ENCODE peak calls at places on chromosomes 2 and 18, in eight cellular contexts. One of them, this sample, is unnamed. For H3K9me3, the result is how much of the 10 kb centered on the place peaks cover.

GRCh38 chr2:173326806-173327205 is 27.9 kb upstream of the CDCA7 start:
- DNase-seq in esophagus squamous epithelium: no peak
- DNase-seq in fibroblast of lung: no peak
- DNase-seq in tibial artery: no peak
- DNase-seq in IMR-90: peak
- DNase-seq in aorta: no peak
- DNase-seq in PC-9: no peak
- DNase-seq in right cardiac atrium: no peak
- DNase-seq in this sample: no peak

GRCh38 chr2:52269696-52270485 is 1238.0 kb upstream of the NRXN1 start:
- DNase-seq in IMR-90: peak
- DNase-seq in aorta: no peak
- DNase-seq in fibroblast of lung: peak
- DNase-seq in PC-9: no peak
- DNase-seq in esophagus squamous epithelium: no peak
- DNase-seq in right cardiac atrium: no peak
- DNase-seq in tibial artery: no peak
- DNase-seq in this sample: no peak

GRCh38 chr2:28394331-28394877 is 1.7 kb downstream of the FOSL2 start:
- DNase-seq in IMR-90: peak
- DNase-seq in fibroblast of lung: peak
- DNase-seq in esophagus squamous epithelium: no peak
- DNase-seq in right cardiac atrium: peak
- DNase-seq in PC-9: peak
- DNase-seq in aorta: peak
- DNase-seq in tibial artery: peak
- DNase-seq in this sample: no peak

GRCh38 chr2:31136732-31137131 is 1.5 kb downstream of the GALNT14 start:
- DNase-seq in aorta: no peak
- DNase-seq in tibial artery: no peak
- DNase-seq in IMR-90: no peak
- DNase-seq in fibroblast of lung: no peak
- DNase-seq in PC-9: no peak
- DNase-seq in right cardiac atrium: no peak
- DNase-seq in esophagus squamous epithelium: no peak
- DNase-seq in this sample: peak

GRCh38 chr18:13318644-13319501 is 100.3 kb downstream of the LDLRAD4 start:
- DNase-seq in IMR-90: no peak
- DNase-seq in tibial artery: no peak
- DNase-seq in fibroblast of lung: no peak
- DNase-seq in aorta: no peak
- DNase-seq in right cardiac atrium: no peak
- DNase-seq in PC-9: no peak
- DNase-seq in esophagus squamous epithelium: no peak
- DNase-seq in this sample: no peak

GRCh38 chr2:177419274-177419673 is 26.7 kb downstream of the AGPS start:
- DNase-seq in fibroblast of lung: peak
- DNase-seq in esophagus squamous epithelium: no peak
- DNase-seq in PC-9: no peak
- DNase-seq in right cardiac atrium: no peak
- DNase-seq in aorta: no peak
- DNase-seq in tibial artery: no peak
- DNase-seq in IMR-90: peak
- DNase-seq in this sample: no peak

GRCh38 chr2:161990741-161991140 is 83.3 kb downstream of the DPP4 start:
- DNase-seq in fibroblast of lung: peak
- DNase-seq in right cardiac atrium: no peak
- DNase-seq in tibial artery: no peak
- DNase-seq in IMR-90: peak
- DNase-seq in PC-9: peak
- DNase-seq in aorta: no peak
- DNase-seq in esophagus squamous epithelium: no peak
- DNase-seq in this sample: no peak

GRCh38 chr18:22668496-22668895 is 250.8 kb upstream of the CTAGE1 start:
- DNase-seq in IMR-90: no peak
- DNase-seq in right cardiac atrium: no peak
- DNase-seq in aorta: no peak
- DNase-seq in PC-9: no peak
- DNase-seq in esophagus squamous epithelium: no peak
- DNase-seq in fibroblast of lung: peak
- DNase-seq in tibial artery: no peak
- DNase-seq in this sample: no peak

GRCh38 chr2:45963816-45964215 is 312.3 kb downstream of the PRKCE start:
- DNase-seq in aorta: no peak
- DNase-seq in right cardiac atrium: no peak
- DNase-seq in IMR-90: no peak
- DNase-seq in PC-9: peak
- DNase-seq in esophagus squamous epithelium: no peak
- DNase-seq in fibroblast of lung: no peak
- DNase-seq in tibial artery: no peak
- DNase-seq in this sample: no peak

GRCh38 chr2:86622878-86623548 is 652 bp downstream of the RNF103 start:
- DNase-seq in right cardiac atrium: peak
- DNase-seq in tibial artery: peak
- DNase-seq in esophagus squamous epithelium: no peak
- DNase-seq in PC-9: no peak
- DNase-seq in aorta: peak
- DNase-seq in fibroblast of lung: no peak
- DNase-seq in IMR-90: no peak
- DNase-seq in this sample: no peak
- H3K9me3 ChIP-seq in right cardiac atrium: under half
- H3K9me3 ChIP-seq in tibial artery: under half
- H3K9me3 ChIP-seq in esophagus squamous epithelium: under half
- H3K9me3 ChIP-seq in PC-9: under half
- H3K9me3 ChIP-seq in aorta: under half
- H3K9me3 ChIP-seq in fibroblast of lung: under half
- H3K9me3 ChIP-seq in IMR-90: under half
- H3K9me3 ChIP-seq in this sample: under half

DNA sequence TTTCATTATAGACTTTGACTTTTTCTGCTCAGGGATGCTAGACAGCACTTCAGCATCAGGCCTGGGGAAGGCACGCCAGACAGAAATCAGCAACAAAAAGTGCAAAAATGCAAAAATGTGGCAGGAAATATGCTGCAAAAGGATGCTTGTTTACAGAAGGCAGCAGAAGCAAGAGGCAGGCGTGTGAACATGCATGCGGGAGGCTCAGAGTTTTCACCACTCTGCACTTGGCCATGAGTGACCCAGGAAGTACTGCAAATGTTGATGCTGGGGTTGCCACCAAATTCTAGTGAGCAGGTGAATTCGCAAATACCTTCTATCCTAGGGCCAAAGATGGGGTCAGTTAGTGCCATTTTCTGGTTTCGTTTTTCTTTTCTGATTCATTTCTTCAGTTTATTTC is 55.5 kb upstream of the ALKAL2 start:
- DNase-seq in right cardiac atrium: no peak
- DNase-seq in IMR-90: no peak
- DNase-seq in PC-9: no peak
- DNase-seq in esophagus squamous epithelium: no peak
- DNase-seq in aorta: no peak
- DNase-seq in tibial artery: no peak
- DNase-seq in fibroblast of lung: no peak
- DNase-seq in this sample: no peak
- H3K9me3 ChIP-seq in right cardiac atrium: under half
- H3K9me3 ChIP-seq in IMR-90: under half
- H3K9me3 ChIP-seq in PC-9: under half
- H3K9me3 ChIP-seq in esophagus squamous epithelium: under half
- H3K9me3 ChIP-seq in aorta: under half
- H3K9me3 ChIP-seq in tibial artery: under half
- H3K9me3 ChIP-seq in fibroblast of lung: under half
- H3K9me3 ChIP-seq in this sample: under half

GRCh38 chr18:80046961-80047541 is 12.8 kb downstream of the RBFA start:
- DNase-seq in tibial artery: no peak
- DNase-seq in esophagus squamous epithelium: no peak
- DNase-seq in aorta: no peak
- DNase-seq in PC-9: no peak
- DNase-seq in fibroblast of lung: no peak
- DNase-seq in right cardiac atrium: no peak
- DNase-seq in IMR-90: no peak
- DNase-seq in this sample: no peak

GRCh38 chr18:80056095-80056494 is 21.9 kb downstream of the RBFA start:
- DNase-seq in aorta: no peak
- DNase-seq in PC-9: no peak
- DNase-seq in esophagus squamous epithelium: no peak
- DNase-seq in IMR-90: no peak
- DNase-seq in tibial artery: no peak
- DNase-seq in fibroblast of lung: no peak
- DNase-seq in right cardiac atrium: no peak
- DNase-seq in this sample: no peak

GRCh38 chr18:80046431-80046830 is 12.2 kb downstream of the RBFA start:
- DNase-seq in fibroblast of lung: no peak
- DNase-seq in esophagus squamous epithelium: no peak
- DNase-seq in IMR-90: no peak
- DNase-seq in tibial artery: no peak
- DNase-seq in right cardiac atrium: no peak
- DNase-seq in PC-9: no peak
- DNase-seq in aorta: no peak
- DNase-seq in this sample: no peak

GRCh38 chr18:80046011-80046410 is 11.8 kb downstream of the RBFA start:
- DNase-seq in IMR-90: no peak
- DNase-seq in PC-9: no peak
- DNase-seq in fibroblast of lung: peak
- DNase-seq in aorta: no peak
- DNase-seq in esophagus squamous epithelium: no peak
- DNase-seq in right cardiac atrium: no peak
- DNase-seq in tibial artery: no peak
- DNase-seq in this sample: no peak

GRCh38 chr18:80050797-80051196 is 16.6 kb downstream of the RBFA start:
- DNase-seq in aorta: no peak
- DNase-seq in fibroblast of lung: no peak
- DNase-seq in PC-9: no peak
- DNase-seq in tibial artery: no peak
- DNase-seq in IMR-90: no peak
- DNase-seq in right cardiac atrium: no peak
- DNase-seq in esophagus squamous epithelium: no peak
- DNase-seq in this sample: no peak
- H3K9me3 ChIP-seq in aorta: under half
- H3K9me3 ChIP-seq in fibroblast of lung: under half
- H3K9me3 ChIP-seq in PC-9: under half
- H3K9me3 ChIP-seq in tibial artery: under half
- H3K9me3 ChIP-seq in IMR-90: under half
- H3K9me3 ChIP-seq in right cardiac atrium: under half
- H3K9me3 ChIP-seq in esophagus squamous epithelium: under half
- H3K9me3 ChIP-seq in this sample: under half

DNA sequence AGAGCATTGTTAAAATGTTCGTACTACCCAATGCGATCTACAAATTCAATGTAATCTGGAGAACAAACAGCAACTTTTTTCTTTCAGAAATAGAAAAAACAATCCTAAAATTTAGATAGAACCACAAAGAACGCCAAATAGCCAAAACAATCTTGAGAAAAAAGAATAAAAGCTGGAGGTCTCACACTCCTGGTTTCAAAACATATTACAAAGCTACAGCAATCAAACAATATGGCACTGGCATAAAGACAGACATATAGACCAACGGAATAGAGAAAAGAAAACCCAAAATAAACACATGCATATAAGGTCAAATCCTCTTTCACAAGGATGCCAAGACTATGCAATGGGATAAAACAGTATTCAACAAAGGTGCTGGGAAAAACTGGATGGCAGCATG is 74.5 kb downstream of the MAP4K3 start:
- DNase-seq in right cardiac atrium: no peak
- DNase-seq in PC-9: no peak
- DNase-seq in aorta: no peak
- DNase-seq in esophagus squamous epithelium: no peak
- DNase-seq in fibroblast of lung: no peak
- DNase-seq in tibial artery: no peak
- DNase-seq in IMR-90: no peak
- DNase-seq in this sample: no peak
- H3K9me3 ChIP-seq in right cardiac atrium: under half
- H3K9me3 ChIP-seq in PC-9: under half
- H3K9me3 ChIP-seq in aorta: under half
- H3K9me3 ChIP-seq in esophagus squamous epithelium: under half
- H3K9me3 ChIP-seq in fibroblast of lung: under half
- H3K9me3 ChIP-seq in tibial artery: under half
- H3K9me3 ChIP-seq in IMR-90: under half
- H3K9me3 ChIP-seq in this sample: under half

GRCh38 chr18:80026363-80026762 is 7.9 kb upstream of the RBFA start:
- DNase-seq in PC-9: no peak
- DNase-seq in tibial artery: no peak
- DNase-seq in right cardiac atrium: no peak
- DNase-seq in aorta: no peak
- DNase-seq in fibroblast of lung: no peak
- DNase-seq in IMR-90: no peak
- DNase-seq in esophagus squamous epithelium: no peak
- DNase-seq in this sample: no peak

GRCh38 chr18:80023173-80023572 is 11.1 kb upstream of the RBFA start:
- DNase-seq in esophagus squamous epithelium: no peak
- DNase-seq in aorta: no peak
- DNase-seq in PC-9: no peak
- DNase-seq in tibial artery: no peak
- DNase-seq in IMR-90: no peak
- DNase-seq in fibroblast of lung: no peak
- DNase-seq in right cardiac atrium: no peak
- DNase-seq in this sample: no peak

DNA sequence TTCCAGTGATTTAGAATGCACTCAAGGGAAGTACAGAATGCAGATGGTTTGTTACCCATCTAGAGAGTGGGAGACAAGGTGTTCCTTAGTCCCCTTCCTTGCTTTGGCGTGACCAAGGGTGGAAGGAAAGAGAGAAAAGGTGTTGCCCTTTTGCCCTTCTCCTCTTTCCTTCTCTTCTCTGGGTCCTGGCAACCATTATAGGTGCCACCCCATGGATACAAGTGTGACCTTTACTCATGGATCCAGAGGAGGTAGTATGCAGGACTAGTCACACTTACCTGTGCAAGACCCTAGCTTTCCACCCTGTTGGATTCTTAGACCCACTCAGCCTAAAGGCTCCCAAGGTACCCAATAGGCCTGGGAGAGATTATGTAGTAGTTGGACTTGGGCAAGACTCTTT is 11.6 kb upstream of the RBFA start:
- DNase-seq in esophagus squamous epithelium: no peak
- DNase-seq in aorta: no peak
- DNase-seq in IMR-90: peak
- DNase-seq in PC-9: no peak
- DNase-seq in fibroblast of lung: peak
- DNase-seq in right cardiac atrium: no peak
- DNase-seq in tibial artery: no peak
- DNase-seq in this sample: no peak
- H3K9me3 ChIP-seq in esophagus squamous epithelium: half or more
- H3K9me3 ChIP-seq in aorta: under half
- H3K9me3 ChIP-seq in IMR-90: half or more
- H3K9me3 ChIP-seq in PC-9: under half
- H3K9me3 ChIP-seq in fibroblast of lung: under half
- H3K9me3 ChIP-seq in right cardiac atrium: under half
- H3K9me3 ChIP-seq in tibial artery: under half
- H3K9me3 ChIP-seq in this sample: half or more

DNA sequence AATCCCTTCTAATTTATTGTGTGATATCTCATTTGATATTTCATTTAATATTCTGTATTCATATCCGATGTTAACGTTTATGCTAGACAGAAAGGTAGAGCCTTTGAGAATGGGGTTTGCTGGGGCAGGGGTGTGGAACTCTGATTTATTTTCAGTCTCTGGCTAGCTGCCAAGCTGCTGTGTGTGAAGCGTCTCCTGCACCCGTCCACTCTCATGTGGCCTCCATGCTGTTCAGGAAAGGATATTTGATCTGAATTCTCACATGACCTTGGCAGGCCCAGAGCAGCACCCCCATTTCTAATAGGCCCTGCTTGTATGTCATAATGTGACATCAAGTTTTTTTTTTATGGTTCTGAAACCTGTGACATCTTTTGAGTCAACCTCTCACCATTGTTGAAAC is 1.6 kb downstream of the IL1R1 start:
- DNase-seq in PC-9: no peak
- DNase-seq in tibial artery: no peak
- DNase-seq in IMR-90: no peak
- DNase-seq in fibroblast of lung: peak
- DNase-seq in aorta: no peak
- DNase-seq in esophagus squamous epithelium: no peak
- DNase-seq in right cardiac atrium: no peak
- DNase-seq in this sample: no peak
- H3K9me3 ChIP-seq in PC-9: under half
- H3K9me3 ChIP-seq in tibial artery: under half
- H3K9me3 ChIP-seq in IMR-90: under half
- H3K9me3 ChIP-seq in fibroblast of lung: under half
- H3K9me3 ChIP-seq in aorta: under half
- H3K9me3 ChIP-seq in esophagus squamous epithelium: under half
- H3K9me3 ChIP-seq in right cardiac atrium: under half
- H3K9me3 ChIP-seq in this sample: under half

This sample was measured in vagina.